ENCODE peak calls at places on chromosomes 12 and 14, in five cellular contexts. V is neural progenitor cell, Z is HCT116, J is GM23248, O is GM23338. W is an unnamed sample.

GRCh38 chr12:26768611-26769603 is 64.1 kb downstream of the ITPR2 start:
- DNase-seq in V (no peak), J (no peak), Z (no peak), O (no peak), W (peak; percentile 17)

GRCh38 chr14:83463500-83464098 is 1929.9 kb upstream of the SEL1L start:
- DNase-seq in J (peak; percentile 67), V (peak; percentile 84), O (peak; percentile 80), Z (no peak), W (peak; percentile 78)

GRCh38 chr12:108691995-108692808 is 39.1 kb downstream of the CORO1C start:
- DNase-seq in V (peak; percentile 26), J (peak; percentile 51), Z (no peak), O (no peak), W (peak; percentile 19)

GRCh38 chr12:108375986-108376663 is 37.0 kb upstream of the CMKLR1 start:
- DNase-seq in O (no peak), Z (no peak), V (no peak), J (peak; percentile 67), W (no peak)

GRCh38 chr14:99241314-99242035 is 30.5 kb downstream of the BCL11B start:
- DNase-seq in O (no peak), V (no peak), Z (no peak), J (no peak), W (no peak)

GRCh38 chr14:38290601-38291190 is 34.8 kb upstream of the CLEC14A start:
- DNase-seq in J (peak; percentile 94), O (no peak), V (no peak), Z (no peak), W (peak; percentile 17)

GRCh38 chr12:96308881-96309280 is 91.4 kb downstream of the CDK17 start:
- DNase-seq in Z (no peak), O (no peak), J (peak; percentile 6), V (no peak), W (no peak)

GRCh38 chr14:60722163-60722835 is 1.9 kb downstream of the SIX4 start:
- DNase-seq in J (peak; percentile 80), Z (no peak), O (peak; percentile 88), V (peak; percentile 86), W (peak; percentile 61)

GRCh38 chr14:71647086-71647784 is 285.0 kb upstream of the RGS6 start:
- DNase-seq in V (peak; percentile 52), O (peak; percentile 95), J (no peak), Z (peak; percentile 12), W (peak; percentile 44)

GRCh38 chr14:31837056-31837455 is 240.0 kb upstream of the ARHGAP5 start:
- DNase-seq in V (no peak), Z (no peak), O (no peak), J (no peak), W (no peak)

GRCh38 chr14:51818748-51819386 is 41.5 kb upstream of the GNG2 start:
- DNase-seq in J (no peak), V (no peak), O (peak; percentile 33), Z (no peak), W (no peak)

GRCh38 chr12:50625029-50625875 is 120.5 kb downstream of the DIP2B start:
- DNase-seq in O (peak; percentile 54), Z (no peak), V (no peak), J (no peak), W (no peak)

GRCh38 chr12:128551266-128552025 is 272.3 kb downstream of the SLC15A4 start:
- DNase-seq in Z (no peak), J (no peak), O (no peak), V (no peak), W (no peak)

GRCh38 chr12:49330032-49330619 is 6.9 kb downstream of the C1QL4 start:
- DNase-seq in Z (no peak), J (no peak), O (no peak), V (no peak), W (no peak)

GRCh38 chr12:7994731-7995205 is 37.7 kb upstream of the FOXJ2 start:
- DNase-seq in O (peak; percentile 43), J (peak; percentile 94), Z (no peak), V (peak; percentile 15), W (peak; percentile 20)

GRCh38 chr12:10618338-10618987 is 5.1 kb upstream of the MAGOHB start:
- DNase-seq in V (no peak), Z (peak; percentile 8), J (peak; percentile 89), O (no peak), W (no peak)

GRCh38 chr12:52042706-52043385 is 8.4 kb upstream of the NR4A1 start:
- DNase-seq in Z (no peak), O (no peak), V (no peak), J (no peak), W (no peak)

GRCh38 chr14:75711796-75712211 is 50.8 kb downstream of the TTLL5 start:
- DNase-seq in Z (peak; percentile 34), J (peak; percentile 96), O (peak; percentile 28), V (peak; percentile 88), W (peak; percentile 87)

GRCh38 chr12:89949457-89950195 is 241.0 kb upstream of the ATP2B1 start:
- DNase-seq in V (no peak), J (peak; percentile 87), O (peak; percentile 34), Z (no peak), W (peak; percentile 66)

GRCh38 chr12:64006211-64006610 is 161.7 kb downstream of the SRGAP1 start:
- DNase-seq in V (no peak), O (no peak), Z (no peak), J (peak; percentile 71), W (peak; percentile 12)

GRCh38 chr12:10189653-10190052 is 10.8 kb downstream of the TMEM52B start:
- DNase-seq in J (peak; percentile 79), Z (no peak), V (no peak), O (no peak), W (no peak)

GRCh38 chr12:49662998-49663843 is 39.9 kb downstream of the PRPF40B start:
- DNase-seq in V (no peak), Z (no peak), J (peak; percentile 84), O (peak; percentile 83), W (peak; percentile 61)

GRCh38 chr12:62438098-62438692 is 28.4 kb upstream of the MON2 start:
- DNase-seq in Z (peak; percentile 44), V (peak; percentile 69), J (peak; percentile 66), O (peak; percentile 82), W (peak; percentile 79)

GRCh38 chr14:105589161-105589925 is 63.0 kb downstream of the TMEM121 start:
- DNase-seq in Z (no peak), O (no peak), J (no peak), V (no peak), W (no peak)

GRCh38 chr14:103483600-103483999 is 39.0 kb downstream of the CKB start:
- DNase-seq in J (peak; percentile 92), O (no peak), Z (no peak), V (no peak), W (no peak)

GRCh38 chr14:20486700-20487401 is 17.6 kb downstream of the PNP start:
- DNase-seq in O (no peak), Z (no peak), V (no peak), J (no peak), W (no peak)
- H2AFZ ChIP-seq in O (peak overlapping the region; percentile 2), Z (no peak overlapping the region), V (no peak overlapping the region), J (no peak overlapping the region), W (no peak overlapping the region)

DNA sequence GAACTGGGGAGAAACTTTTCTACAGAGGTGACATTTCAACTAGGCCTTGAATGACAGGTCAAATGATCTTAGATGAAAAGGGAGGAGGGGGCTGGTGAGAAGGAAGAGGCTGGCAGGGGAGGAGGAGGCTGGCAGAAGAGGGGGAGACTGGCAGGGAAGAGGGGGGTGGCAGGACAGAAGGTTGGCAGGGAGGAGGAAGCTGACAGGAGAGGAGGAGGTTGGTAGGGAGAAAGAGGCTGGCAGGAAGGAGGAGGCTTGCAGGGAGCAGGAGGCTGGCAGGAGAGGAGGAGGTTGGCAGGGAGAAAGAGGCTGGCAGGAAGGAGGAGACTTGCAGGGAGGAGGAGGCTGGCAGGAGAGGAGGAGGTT is 63.4 kb upstream of the PPP4R3A start:
- DNase-seq in O (no peak), J (no peak), Z (no peak), V (no peak), W (no peak)
- TF ChIP-seq EZH2 in O (no peak), J (no peak), Z (no peak), V (no peak), W (no peak)

GRCh38 chr14:100776681-100777365 is 49.1 kb upstream of the MEG3 start:
- DNase-seq in V (no peak), J (no peak), Z (no peak), O (no peak), W (no peak)

GRCh38 chr14:100778078-100778927 is 47.6 kb upstream of the MEG3 start:
- DNase-seq in Z (no peak), O (no peak), V (no peak), J (no peak), W (no peak)

GRCh38 chr14:100778951-100779690 is 46.8 kb upstream of the MEG3 start:
- DNase-seq in J (peak; percentile 10), V (no peak), Z (no peak), O (no peak), W (no peak)

GRCh38 chr14:100775831-100776591 is 49.3 kb downstream of the DLK1 start:
- DNase-seq in Z (no peak), J (no peak), V (no peak), O (no peak), W (no peak)

DNA sequence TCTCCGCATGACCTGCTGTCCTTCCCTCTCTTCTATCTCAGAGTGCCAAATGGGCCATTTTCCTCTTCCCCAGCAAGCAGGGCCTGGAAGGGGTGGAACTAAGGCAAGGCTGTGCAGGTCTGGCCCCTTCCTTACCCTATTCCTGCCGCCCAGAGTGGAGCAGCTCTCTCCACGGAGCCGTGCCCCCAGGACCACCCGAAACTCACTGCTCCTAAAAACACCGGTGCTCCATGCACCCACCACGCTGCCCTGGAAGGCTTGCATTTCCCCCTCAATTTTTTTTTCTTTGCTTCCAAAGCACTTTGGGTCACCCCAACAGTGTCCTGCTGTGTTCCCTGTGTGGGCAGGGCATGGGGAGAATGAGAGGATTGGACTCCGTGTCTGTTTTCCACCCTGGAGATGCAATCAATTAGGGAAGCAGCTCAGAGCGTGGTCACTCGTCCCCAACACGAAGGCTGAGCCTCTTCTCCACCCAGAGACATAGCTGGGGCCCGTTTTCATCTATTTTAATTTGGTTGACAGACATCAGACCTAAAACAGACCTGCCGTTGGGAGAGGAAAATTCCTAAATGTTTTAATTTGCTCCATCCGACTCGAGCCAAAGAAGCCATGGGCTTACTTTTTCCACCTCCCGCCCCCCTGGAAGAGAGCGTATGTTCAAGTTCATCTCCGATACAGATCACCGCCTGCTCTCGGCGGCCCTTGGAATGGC is 48.4 kb upstream of the MEG3 start:
- DNase-seq in J (no peak), O (no peak), V (no peak), Z (no peak), W (no peak)
- TF ChIP-seq EZH2phosphoT487 in J (no peak), O (no peak), V (no peak), Z (no peak), W (no peak)

DNA sequence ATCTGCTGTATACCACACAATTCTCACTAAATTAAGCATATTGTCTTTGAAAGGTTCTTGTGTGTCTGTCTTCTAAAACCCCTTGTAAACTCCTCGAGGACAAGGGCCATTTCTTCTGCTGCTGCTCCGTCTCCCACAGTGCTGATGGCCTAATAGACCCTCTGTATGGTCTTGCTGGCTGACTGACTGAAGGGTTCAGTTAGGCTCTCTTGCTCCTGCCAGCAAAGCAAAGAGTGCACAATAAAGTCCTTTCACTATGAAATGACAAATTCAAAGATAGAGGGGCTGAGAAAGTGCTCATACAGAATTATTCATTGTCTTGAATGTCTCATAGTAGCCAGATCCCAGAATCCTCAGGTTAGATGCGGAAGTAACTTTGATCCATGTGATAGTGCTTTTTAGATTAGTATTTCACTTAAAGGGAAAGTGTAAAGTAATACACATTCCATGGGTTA is 14.3 kb upstream of the RIOX1 start:
- DNase-seq in O (no peak), V (no peak), J (no peak), Z (no peak), W (no peak)
- H2AFZ ChIP-seq in O (peak overlapping the region; percentile 70), V (peak overlapping the region; percentile 38), J (no peak overlapping the region), Z (no peak overlapping the region), W (no peak overlapping the region)